ENCODE peak calls at places on chromosomes 13 and 19, in four cellular contexts. W is HepG2, D is A549, T is K562. J is an unnamed sample.

GRCh38 chr13:113927661-113928581 is 46.0 kb downstream of the C13orf46 start:
- DNase-seq in W (no peak), T (no peak), D (no peak), J (no peak)

GRCh38 chr19:31214086-31214485 is 135.2 kb downstream of the TSHZ3 start:
- DNase-seq in D (peak), W (no peak), T (peak), J (no peak)

GRCh38 chr19:38671654-38672053 is 24.2 kb downstream of the ACTN4 start:
- DNase-seq in W (no peak), D (no peak), T (no peak), J (no peak)

GRCh38 chr13:112657850-112658445 is 31.9 kb upstream of the ATP11A start:
- DNase-seq in W (no peak), T (no peak), D (no peak), J (no peak)

GRCh38 chr13:100513987-100514670 is 74.5 kb downstream of the GGACT start:
- DNase-seq in T (no peak), D (no peak), W (no peak), J (no peak)

GRCh38 chr13:75010941-75011340 is 471.0 kb downstream of the TBC1D4 start:
- DNase-seq in D (no peak), W (no peak), T (no peak), J (no peak)

GRCh38 chr19:23065306-23065705 is 51.5 kb upstream of the ZNF730 start:
- DNase-seq in W (no peak), D (no peak), T (no peak), J (no peak)

GRCh38 chr13:24228852-24229458 is 68.4 kb downstream of the SPATA13 start:
- DNase-seq in W (peak), T (peak), D (peak), J (no peak)

GRCh38 chr19:38727868-38728660 is 16.2 kb downstream of the CAPN12 start:
- DNase-seq in W (no peak), D (no peak), T (peak), J (no peak)

GRCh38 chr19:30206187-30206586 is 166.0 kb upstream of the ZNF536 start:
- DNase-seq in T (no peak), D (no peak), W (no peak), J (no peak)

GRCh38 chr19:53389591-53390377 is 5.2 kb upstream of the ZNF765 start:
- DNase-seq in T (peak), D (no peak), W (no peak), J (no peak)

GRCh38 chr19:43667524-43668405 is 2.2 kb downstream of the PLAUR start:
- DNase-seq in D (no peak), W (no peak), T (peak), J (no peak)

GRCh38 chr19:8498295-8498694 is 4.1 kb downstream of the PRAM1 start:
- DNase-seq in T (no peak), D (no peak), W (no peak), J (no peak)
- TF ChIP-seq ESRRA in T (no peak), D (no peak), W (no peak), J (no peak)

GRCh38 chr13:98536729-98537128 is 40.2 kb downstream of the STK24 start:
- DNase-seq in D (no peak), T (no peak), W (no peak), J (no peak)

GRCh38 chr13:98535501-98536357 is 41.2 kb downstream of the STK24 start:
- DNase-seq in W (peak), T (no peak), D (no peak), J (no peak)

GRCh38 chr13:98539655-98540054 is 37.3 kb downstream of the STK24 start:
- DNase-seq in D (no peak), T (no peak), W (no peak), J (no peak)

GRCh38 chr13:98537306-98537705 is 39.6 kb downstream of the STK24 start:
- DNase-seq in D (no peak), T (no peak), W (no peak), J (no peak)

GRCh38 chr13:98537740-98538139 is 39.2 kb downstream of the STK24 start:
- DNase-seq in W (no peak), T (no peak), D (no peak), J (no peak)
- H3K4me2 ChIP-seq in W (no peak), T (no peak), D (no peak), J (no peak)

GRCh38 chr13:70568571-70568970 is 460.3 kb upstream of the KLHL1 start:
- DNase-seq in T (peak), D (peak), W (peak), J (peak)
- TF ChIP-seq ESRRA in T (no peak), D (no peak), W (no peak), J (no peak)

DNA sequence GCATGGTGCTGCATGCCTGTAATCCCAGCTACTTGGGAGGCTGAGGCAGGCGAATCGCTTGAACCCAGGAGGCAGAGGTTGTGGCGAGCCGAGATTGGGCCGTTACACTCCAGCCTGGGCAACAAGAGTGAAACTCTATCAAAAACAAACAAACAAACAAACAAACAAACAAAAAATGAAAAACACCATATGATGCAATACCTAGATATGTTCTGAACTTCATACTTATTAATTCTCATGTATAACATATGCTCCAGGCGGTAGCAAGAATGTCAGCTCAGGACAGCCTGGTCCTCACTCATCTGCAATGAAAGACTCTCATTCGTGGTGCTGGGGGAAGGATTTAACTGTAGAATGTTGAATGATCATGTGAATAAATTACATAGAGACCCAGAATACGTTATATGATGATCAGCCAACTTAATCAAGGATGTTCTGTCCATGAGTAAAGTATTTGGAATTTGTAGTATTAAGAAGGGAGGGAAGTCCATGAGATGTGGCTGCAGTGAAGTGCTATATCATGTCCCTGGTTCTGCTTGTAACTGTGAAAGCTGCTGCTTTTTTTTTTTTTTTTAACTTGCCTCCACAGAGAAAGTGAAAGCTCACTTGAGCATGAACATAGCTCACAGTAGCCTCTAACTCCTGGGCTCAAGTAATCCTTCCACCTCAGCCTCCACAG is 206.8 kb downstream of the UQCRFS1 start:
- DNase-seq in W (no peak), T (no peak), D (no peak), J (no peak)
- H3K4me2 ChIP-seq in W (no peak), T (no peak), D (no peak), J (no peak)

GRCh38 chr19:3664879-3665642 is 35.2 kb downstream of the PIP5K1C start:
- DNase-seq in W (no peak), T (no peak), D (no peak), J (no peak)

GRCh38 chr19:3663838-3664237 is 36.4 kb downstream of the PIP5K1C start:
- DNase-seq in W (no peak), D (no peak), T (no peak), J (no peak)

GRCh38 chr19:3667037-3667638 is 33.1 kb downstream of the PIP5K1C start:
- DNase-seq in D (no peak), W (no peak), T (no peak), J (no peak)

GRCh38 chr19:3667766-3668165 is 32.5 kb downstream of the PIP5K1C start:
- DNase-seq in W (no peak), D (no peak), T (no peak), J (no peak)

DNA sequence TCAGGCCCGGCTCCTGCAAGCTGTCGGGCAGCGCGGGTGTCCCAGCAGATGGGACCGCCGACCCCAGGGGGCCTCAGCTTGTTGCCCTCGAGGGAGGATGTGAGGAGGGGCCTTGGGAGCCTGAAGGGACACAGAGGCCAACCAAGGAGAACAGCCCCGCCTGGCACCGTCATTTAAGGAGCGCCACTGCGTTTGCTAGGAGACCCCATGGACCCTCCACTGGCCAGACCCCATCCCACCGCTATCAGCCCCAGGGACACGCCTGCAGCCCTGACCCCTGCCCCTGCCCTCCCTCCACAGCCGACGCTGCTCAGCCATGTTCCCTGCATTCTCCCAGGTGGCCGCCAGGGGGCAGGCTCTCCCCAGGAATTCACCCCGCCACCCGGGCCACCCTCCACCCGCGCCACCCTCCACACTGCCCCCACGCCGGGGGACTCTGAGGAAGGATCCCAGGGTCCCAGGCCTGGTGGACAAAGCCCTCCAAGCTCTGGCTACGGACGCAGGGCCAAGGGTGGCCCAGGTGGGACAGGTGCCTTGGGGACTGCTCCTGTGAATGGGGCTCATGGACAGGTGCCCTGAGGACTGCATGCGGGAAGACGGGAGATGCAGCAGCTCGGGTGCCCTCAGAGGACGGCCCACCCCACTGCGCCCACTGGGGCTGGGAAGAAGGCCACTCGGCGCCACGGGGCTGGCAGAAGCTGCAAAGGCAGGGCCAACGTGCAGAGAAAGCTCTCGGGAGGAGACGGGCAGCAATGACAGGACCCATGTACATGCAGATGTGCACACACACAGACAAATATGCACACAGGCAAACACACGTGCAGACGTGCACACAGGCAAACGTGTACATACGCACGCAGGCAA is 34.4 kb downstream of the PIP5K1C start:
- DNase-seq in D (peak), W (peak), T (peak), J (no peak)
- TF ChIP-seq ESRRA in D (no peak), W (no peak), T (no peak), J (no peak)

DNA sequence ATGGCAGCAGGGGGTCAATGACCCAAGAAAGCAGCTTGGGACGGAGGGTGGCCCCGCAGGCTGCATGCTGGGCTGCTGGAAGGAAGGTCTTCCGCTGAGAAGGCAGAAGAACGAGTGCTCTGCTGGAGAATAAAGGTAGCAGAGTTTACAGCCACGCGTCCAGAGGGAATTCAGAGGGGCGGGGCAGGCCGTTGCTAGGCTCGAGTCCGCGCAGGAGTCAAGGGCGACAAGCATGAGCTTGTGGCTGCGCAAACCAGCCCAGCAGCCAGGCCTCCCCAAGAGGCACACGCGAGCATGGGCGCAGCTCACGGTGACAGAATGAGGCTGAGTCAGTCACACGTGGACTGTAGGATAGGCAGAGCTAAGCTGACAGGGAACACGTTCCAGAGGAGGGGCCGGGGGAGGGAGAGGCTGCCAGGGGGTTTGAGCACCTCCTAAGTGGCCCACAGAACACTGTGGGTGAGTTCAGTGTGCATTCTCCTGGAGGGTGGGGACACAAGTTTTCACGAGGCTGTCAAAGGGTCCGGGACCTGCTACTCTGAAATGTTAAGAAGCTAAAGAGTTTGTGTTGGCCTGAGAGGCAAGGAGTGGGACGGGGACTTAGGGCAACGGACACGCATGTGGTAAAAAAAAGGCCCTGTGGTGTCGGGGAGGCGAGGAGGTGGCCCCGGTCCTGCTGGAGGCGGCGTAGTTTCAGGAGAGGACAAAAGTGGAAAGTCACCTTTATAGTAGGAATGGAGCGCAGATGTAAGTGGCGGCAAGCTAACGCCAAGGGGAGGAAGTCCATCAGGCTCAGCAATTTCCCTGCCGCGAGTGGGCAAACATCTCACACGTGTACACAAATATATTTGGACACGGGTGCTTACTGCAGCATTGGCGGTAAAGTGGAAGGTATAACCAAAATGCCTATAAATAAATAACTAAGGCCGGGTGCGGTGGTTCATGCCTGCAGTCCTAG is 17.7 kb downstream of the RFX2 start:
- DNase-seq in W (peak), D (peak), T (peak), J (no peak)
- H3K4me2 ChIP-seq in W (peak), D (peak), T (peak), J (no peak)

GRCh38 chr19:1169921-1170885 is 3.9 kb downstream of the SBNO2 start:
- DNase-seq in T (peak), W (no peak), D (no peak), J (no peak)
- TF ChIP-seq ESRRA in T (no peak), W (no peak), D (no peak), J (no peak)

GRCh38 chr13:27621116-27621365 is 651 bp upstream of the POLR1D start:
- DNase-seq in T (no peak), D (no peak), W (no peak), J (no peak)

GRCh38 chr13:27619093-27619705 is 1.1 kb downstream of the LNX2 start:
- DNase-seq in D (no peak), W (peak), T (no peak), J (no peak)

GRCh38 chr13:27619711-27620376 is 485 bp downstream of the LNX2 start:
- DNase-seq in D (peak), T (no peak), W (peak), J (no peak)

GRCh38 chr13:27620377-27621115 is at the start of gene LNX2:
- DNase-seq in T (peak), D (peak), W (peak), J (peak)

GRCh38 chr13:27617801-27618411 is 2.4 kb downstream of the LNX2 start:
- DNase-seq in T (no peak), D (no peak), W (no peak), J (no peak)
- H3K4me2 ChIP-seq in T (no peak), D (no peak), W (peak), J (peak)

GRCh38 chr19:19627442-19627715 is 641 bp downstream of the LPAR2 start:
- DNase-seq in T (no peak), D (no peak), W (no peak), J (no peak)

GRCh38 chr19:19628499-19629134 is 597 bp upstream of the LPAR2 start:
- DNase-seq in W (no peak), D (no peak), T (no peak), J (no peak)

GRCh38 chr19:19630062-19630414 is 2.0 kb upstream of the LPAR2 start:
- DNase-seq in D (no peak), T (no peak), W (no peak), J (no peak)

GRCh38 chr19:19626516-19627441 is 1.2 kb downstream of the LPAR2 start:
- DNase-seq in W (no peak), T (no peak), D (no peak), J (no peak)

DNA sequence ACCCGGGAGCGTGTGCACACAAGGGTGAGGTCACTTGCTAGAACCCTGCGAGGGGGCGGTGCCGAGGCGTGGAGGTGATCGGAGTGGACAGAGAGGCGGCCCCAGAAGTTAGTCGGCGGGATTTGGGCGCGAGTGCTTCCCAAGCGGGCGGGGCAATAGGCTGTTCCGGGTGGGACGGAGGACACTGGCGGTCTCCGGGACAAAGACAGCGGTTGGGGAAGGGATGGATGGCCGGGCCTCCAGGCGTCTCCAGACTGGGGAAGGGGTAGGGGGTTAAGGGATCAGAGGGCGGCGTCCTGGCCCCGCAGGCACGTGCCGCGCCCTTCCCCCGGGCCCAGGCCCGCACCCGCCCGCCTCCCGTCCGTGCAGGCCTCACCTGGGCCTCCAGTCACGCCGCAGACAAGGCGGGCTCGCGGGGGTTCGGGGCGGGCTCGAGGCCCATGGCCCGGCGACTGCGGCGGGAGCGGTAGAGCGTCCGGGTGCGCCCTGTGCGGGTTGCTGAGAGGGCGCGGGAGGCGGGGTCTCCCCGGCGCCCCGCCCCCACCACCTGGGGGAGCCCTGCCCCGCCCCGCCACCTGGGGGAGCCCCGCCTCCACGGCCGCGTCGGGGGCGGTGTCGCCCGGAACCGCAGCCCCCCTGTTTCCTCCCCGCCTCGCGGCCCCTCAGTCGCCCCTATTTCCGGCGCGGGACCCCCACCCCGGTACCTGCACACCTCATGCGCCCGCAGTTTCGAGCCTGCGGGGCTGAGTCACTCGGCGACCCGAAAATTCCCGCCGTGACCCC is at the start of gene LPAR2:
- DNase-seq in W (no peak), T (no peak), D (peak), J (no peak)
- TF ChIP-seq ESRRA in W (no peak), T (no peak), D (no peak), J (no peak)

DNA sequence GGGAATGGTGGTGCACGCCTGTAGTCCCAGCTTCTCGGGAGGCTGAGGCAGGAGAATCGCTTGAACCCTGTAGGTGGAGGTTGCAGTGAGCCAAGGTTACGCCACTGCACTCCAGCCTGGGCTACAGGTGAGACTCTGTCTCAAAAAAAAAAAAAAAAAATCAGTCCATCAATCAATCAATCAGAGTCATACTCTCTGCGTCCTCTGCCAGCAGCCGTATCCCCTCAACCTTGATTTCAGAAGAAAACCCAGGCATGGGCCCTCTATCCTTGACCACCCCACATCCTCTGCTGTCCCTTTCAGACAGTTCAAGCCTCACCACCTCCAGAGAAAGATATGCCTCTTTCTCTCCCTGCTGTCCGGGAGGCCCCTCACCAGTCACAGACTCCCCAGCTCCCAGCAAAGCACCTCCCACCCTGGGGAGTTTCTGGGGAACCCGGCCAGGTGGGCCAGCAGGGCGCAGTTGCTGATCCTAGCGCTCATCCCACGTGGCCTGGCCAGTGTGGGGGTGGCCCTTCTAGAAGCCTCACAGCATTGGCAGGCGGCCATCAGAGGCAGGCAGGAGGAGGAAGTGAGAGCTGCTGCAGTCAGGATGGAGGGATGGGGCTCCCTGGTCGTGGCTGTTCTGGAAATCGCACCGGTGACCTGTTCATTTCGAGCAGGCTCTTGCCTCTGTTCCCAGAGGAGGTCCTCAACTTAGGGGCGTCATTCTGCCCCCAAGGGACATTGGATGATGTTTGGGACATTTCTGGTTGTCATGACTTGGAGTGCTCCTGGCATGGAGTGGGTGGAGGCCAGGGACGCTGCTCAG is 10.2 kb upstream of the JSRP1 start:
- DNase-seq in T (peak), W (peak), D (no peak), J (peak)
- H3K4me2 ChIP-seq in T (peak), W (peak), D (peak), J (peak)